ENCODE peak calls at places on chromosomes 6 and 20, in four cellular contexts. Q is prostate gland, E is adrenal gland, H is uterus. F is an unnamed sample.

GRCh38 chr20:44540834-44541233 is 19.0 kb upstream of the SERINC3 start:
- DNase-seq in Q (no peak), E (peak), H (no peak), F (no peak)

GRCh38 chr6:168157272-168158007 is 78.4 kb upstream of the FRMD1 start:
- DNase-seq in Q (peak), E (peak), H (peak), F (no peak)

GRCh38 chr20:63538204-63539091 is 1.3 kb upstream of the PTK6 start:
- DNase-seq in Q (peak), E (no peak), H (no peak), F (no peak)

GRCh38 chr6:113879186-113880096 is 22.3 kb downstream of the MARCKS start:
- DNase-seq in Q (peak), E (peak), H (peak), F (peak)

GRCh38 chr6:109374493-109374892 is 7.8 kb downstream of the CD164 start:
- DNase-seq in Q (no peak), E (no peak), H (no peak), F (no peak)

GRCh38 chr6:89299451-89299850 is 15.6 kb downstream of the GABRR2 start:
- DNase-seq in Q (no peak), E (no peak), H (no peak), F (no peak)

GRCh38 chr6:124076336-124077048 is 272.8 kb downstream of the NKAIN2 start:
- DNase-seq in Q (no peak), E (no peak), H (no peak), F (no peak)

GRCh38 chr6:66526061-66526460 is 819.0 kb upstream of the EYS start:
- DNase-seq in Q (no peak), E (no peak), H (no peak), F (no peak)

GRCh38 chr6:139433647-139434419 is 59.4 kb upstream of the CITED2 start:
- DNase-seq in Q (no peak), E (no peak), H (no peak), F (no peak)

GRCh38 chr20:44618318-44618731 is 33.2 kb downstream of the ADA start:
- DNase-seq in Q (peak), E (no peak), H (no peak), F (no peak)

GRCh38 chr6:34746104-34746846 is 11.0 kb upstream of the SNRPC start:
- DNase-seq in Q (no peak), E (no peak), H (no peak), F (no peak)

GRCh38 chr6:159788276-159788675 is 1.1 kb downstream of the TCP1 start:
- DNase-seq in Q (no peak), E (no peak), H (no peak), F (no peak)

GRCh38 chr6:139540276-139540675 is 165.8 kb upstream of the CITED2 start:
- DNase-seq in Q (no peak), E (no peak), H (no peak), F (peak)

GRCh38 chr20:17679786-17680127 is 2.3 kb downstream of the RRBP1 start:
- DNase-seq in Q (no peak), E (no peak), H (no peak), F (no peak)
- H3K4me3 ChIP-seq in Q (no peak), E (no peak), H (no peak), F (peak)

DNA sequence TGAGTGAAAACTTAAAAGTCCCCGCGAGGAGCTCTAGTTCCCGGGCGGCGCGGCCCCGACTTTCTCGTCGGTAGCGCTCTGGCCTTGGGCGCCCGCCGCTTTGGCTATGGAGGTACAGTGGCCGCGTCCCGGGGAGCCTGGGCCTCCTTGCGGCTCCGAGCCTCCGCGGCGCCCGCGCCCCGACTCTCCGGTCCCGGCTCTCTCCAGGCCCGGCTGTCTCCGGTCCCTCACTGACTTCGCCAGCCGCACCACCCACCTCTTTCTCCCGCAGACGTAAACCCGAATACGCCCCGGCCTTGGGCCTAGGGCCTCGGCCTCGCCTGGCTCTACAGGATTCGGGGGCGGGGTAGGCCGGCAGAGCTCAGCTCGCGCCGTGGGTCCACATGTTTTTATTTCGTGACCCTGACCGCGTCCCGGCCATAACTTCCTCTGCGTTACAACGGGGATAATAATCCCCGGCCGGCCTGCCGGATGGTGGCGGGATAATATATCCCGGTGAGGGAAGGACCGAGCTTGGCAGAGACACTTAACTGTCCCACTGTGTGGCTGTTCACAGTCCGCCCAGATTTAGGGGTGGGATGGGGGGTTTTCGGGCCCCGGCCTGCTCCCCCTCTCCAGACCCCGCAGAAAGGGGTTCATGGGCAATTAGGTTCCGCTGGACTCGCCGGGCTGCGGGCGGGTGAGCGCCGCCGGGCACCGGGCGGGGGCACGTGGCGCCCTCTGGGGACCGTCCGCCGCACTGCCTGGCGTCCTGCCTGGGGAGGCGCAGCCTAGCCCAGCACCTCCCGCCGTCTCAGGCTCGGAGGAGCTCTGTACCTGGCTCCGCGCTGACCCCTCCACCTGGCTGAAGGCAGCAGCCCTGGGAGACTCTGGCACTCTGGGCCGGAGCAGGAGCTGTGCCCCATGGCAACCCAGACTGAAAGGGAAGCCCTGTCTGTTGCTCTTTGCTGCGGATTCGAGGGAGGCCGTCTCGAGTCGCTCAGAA is 10.1 kb upstream of the TBX18 start:
- DNase-seq in Q (no peak), E (peak), H (no peak), F (peak)
- TF ChIP-seq POLR2A in Q (no peak), E (no peak), H (no peak), F (no peak)

GRCh38 chr6:47535316-47536046 is 57.9 kb downstream of the CD2AP start:
- DNase-seq in Q (no peak), E (no peak), H (no peak), F (no peak)

GRCh38 chr6:47532981-47533585 is 55.5 kb downstream of the CD2AP start:
- DNase-seq in Q (no peak), E (no peak), H (no peak), F (no peak)

GRCh38 chr6:47536816-47537401 is 59.3 kb downstream of the CD2AP start:
- DNase-seq in Q (no peak), E (no peak), H (no peak), F (no peak)

GRCh38 chr6:47529734-47530133 is 52.1 kb downstream of the CD2AP start:
- DNase-seq in Q (no peak), E (no peak), H (no peak), F (no peak)

GRCh38 chr6:47534063-47534462 is 56.5 kb downstream of the CD2AP start:
- DNase-seq in Q (no peak), E (no peak), H (no peak), F (no peak)
- H3K4me3 ChIP-seq in Q (no peak), E (no peak), H (no peak), F (no peak)

DNA sequence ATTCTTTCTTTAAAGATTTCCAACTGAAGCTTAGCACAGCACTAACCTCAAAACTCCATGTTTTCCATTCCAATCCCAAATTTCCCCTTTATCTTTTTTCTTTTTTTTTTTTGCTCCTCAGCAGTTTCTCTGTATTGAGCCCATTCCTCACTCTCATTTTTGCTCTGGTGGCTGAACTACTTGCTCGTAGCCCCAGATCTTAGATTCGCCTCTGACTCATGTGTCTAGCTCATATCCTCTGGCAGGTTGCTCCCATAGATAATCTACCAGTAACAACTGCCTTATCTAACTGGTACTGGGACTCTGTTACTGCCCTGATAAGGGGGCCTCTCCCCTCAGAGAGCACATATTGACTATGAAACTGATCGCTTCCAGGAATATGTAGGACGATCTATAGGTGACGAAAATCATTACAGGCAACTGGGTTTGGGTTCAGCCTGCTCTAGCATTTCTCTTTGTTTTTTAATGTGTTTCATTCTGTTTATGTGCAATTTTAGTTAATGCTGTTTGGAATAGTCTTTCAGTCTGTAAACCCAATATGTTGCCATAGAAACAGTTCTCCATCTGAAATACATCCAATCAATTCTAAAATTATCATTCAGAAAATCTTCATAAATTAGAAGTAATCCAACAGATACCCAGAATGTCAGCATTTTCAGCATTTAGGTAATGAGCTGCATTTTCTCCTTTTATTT is 34.6 kb upstream of the COL9A1 start:
- DNase-seq in Q (no peak), E (no peak), H (no peak), F (no peak)
- TF ChIP-seq POLR2A in Q (no peak), E (no peak), H (no peak), F (no peak)

GRCh38 chr6:57265755-57266221 is 43.7 kb upstream of the RAB23 start:
- DNase-seq in Q (no peak), E (no peak), H (no peak), F (no peak)
- H3K4me3 ChIP-seq in Q (no peak), E (no peak), H (no peak), F (no peak)

DNA sequence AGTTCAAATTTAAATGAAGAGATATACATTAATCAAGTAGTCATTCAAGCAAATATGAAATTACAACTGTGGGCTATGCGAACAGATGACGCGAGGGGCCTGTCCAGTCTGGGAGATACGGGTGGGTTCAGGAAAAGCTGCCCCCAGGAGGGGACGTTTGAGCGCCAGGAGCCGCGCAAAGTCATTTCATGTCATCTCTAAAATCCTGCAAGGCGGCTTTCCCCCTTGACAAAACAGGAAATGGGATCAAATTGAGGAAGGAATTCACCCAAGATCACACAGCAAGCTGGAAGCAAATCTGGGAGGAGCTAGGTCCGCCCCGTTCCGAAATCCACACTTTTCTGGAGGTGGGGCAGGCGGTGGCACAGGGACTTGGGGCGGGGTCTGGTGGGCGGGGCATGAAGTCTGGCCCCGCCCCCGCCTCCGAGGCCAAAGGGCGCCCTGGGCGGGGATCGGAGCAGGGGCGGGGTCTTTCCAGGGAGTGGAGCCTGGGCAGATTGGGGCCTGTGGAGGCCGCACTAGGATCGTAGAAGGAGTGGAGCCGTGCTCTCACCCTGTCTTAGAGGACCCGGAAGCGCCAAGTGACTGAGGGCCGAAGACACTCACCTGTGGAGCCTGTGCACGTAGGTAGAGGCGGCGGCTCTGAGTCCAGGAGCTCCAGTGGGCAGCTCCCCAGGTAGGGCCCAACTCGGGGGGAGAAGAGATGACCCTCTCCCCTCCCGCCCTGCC is at the start of gene LPIN3:
- DNase-seq in Q (peak), E (peak), H (peak), F (peak)
- TF ChIP-seq POLR2A in Q (peak), E (no peak), H (peak), F (peak)

DNA sequence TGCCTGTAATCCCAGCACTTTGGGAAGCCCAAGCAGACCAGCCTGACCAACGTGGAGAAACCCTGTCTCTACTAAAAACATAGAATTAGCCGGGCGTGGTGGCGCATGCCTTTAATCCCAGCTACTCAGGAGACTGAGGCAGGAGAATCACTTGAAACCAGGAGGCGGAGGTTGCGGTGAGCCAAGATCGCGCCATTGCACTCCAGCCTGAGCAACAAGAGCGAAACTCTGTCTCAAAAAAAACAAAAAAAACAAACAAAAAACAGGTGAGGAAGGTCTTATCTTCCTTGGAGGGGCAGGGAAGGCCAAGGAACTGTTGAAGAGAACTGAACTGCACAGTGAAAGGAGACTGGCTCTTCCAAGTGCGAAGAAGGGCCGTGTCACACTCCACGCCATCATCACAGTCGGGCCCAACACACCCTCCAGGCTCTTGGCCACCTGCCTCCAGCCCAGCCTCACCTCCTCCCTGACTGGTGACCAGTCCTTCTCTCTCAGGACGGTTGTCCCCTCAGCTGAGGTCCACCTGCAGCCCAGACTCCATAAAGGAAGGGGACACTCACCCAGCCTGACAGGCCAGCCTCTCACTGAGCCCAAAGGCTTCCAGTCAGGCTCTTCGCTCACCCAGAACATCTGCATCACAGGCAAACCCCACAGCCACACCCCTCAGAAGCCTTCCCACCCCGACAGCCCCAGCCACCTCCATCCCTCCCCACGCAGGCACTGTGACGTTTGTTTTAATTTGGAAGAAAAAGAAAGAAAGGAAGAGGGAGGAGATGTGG is 4.1 kb downstream of the ZC3H12D start:
- DNase-seq in Q (no peak), E (no peak), H (no peak), F (no peak)
- H3K4me3 ChIP-seq in Q (no peak), E (no peak), H (no peak), F (no peak)